ENCODE peak calls at places on chromosomes 4 and X, in four cellular contexts. A is HTR-8/SVneo; U is activated naive CD8-positive, alpha-beta T cell treated with anti-CD3 and anti-CD28 coated beads, Interleukin-2, amount 50 U/mL, for 24 hours; F is astrocyte. G is an unnamed sample.

GRCh38 chrX:73215263-73215662 is 612 bp upstream of the NAP1L2 start:
- DNase-seq in U (no peak), A (no peak), F (no peak), G (no peak)

GRCh38 chrX:96770315-96770714 is 85.7 kb downstream of the DIAPH2 start:
- DNase-seq in F (no peak), A (no peak), U (no peak), G (peak)

GRCh38 chrX:13495232-13495631 is 74.2 kb upstream of the EGFL6 start:
- DNase-seq in F (no peak), U (no peak), A (no peak), G (no peak)

GRCh38 chrX:16993791-16994318 is 47.4 kb downstream of the REPS2 start:
- DNase-seq in U (no peak), A (no peak), F (no peak), G (no peak)

GRCh38 chrX:23434356-23434884 is 99.8 kb downstream of the PTCHD1 start:
- DNase-seq in U (no peak), A (no peak), F (peak), G (peak)

GRCh38 chr4:73704314-73705055 is 35.9 kb upstream of the CXCL8 start:
- DNase-seq in F (peak), U (no peak), A (peak), G (peak)

GRCh38 chrX:13085533-13085932 is 41.1 kb upstream of the FAM9C start:
- DNase-seq in F (no peak), U (peak), A (no peak), G (no peak)

GRCh38 chrX:44344194-44344593 is 722 bp upstream of the EFHC2 start:
- DNase-seq in A (no peak), F (no peak), U (peak), G (no peak)

GRCh38 chr4:75545526-75545925 is 10.3 kb upstream of the ODAPH start:
- DNase-seq in U (no peak), A (no peak), F (peak), G (peak)

GRCh38 chr4:23034726-23035125 is 342.0 kb downstream of the GBA3 start:
- DNase-seq in F (no peak), U (no peak), A (peak), G (no peak)

GRCh38 chr4:1126506-1126905 is 13.1 kb upstream of the RNF212 start:
- DNase-seq in A (no peak), F (peak), U (no peak), G (no peak)

GRCh38 chr4:127642169-127642568 is 9.4 kb downstream of the INTU start:
- DNase-seq in F (no peak), A (no peak), U (no peak), G (peak)

GRCh38 chrX:40173662-40174593 is 76.2 kb upstream of the BCOR start:
- DNase-seq in F (no peak), U (peak), A (no peak), G (peak)

GRCh38 chr4:168631241-168632151 is 134.6 kb downstream of the PALLD start:
- DNase-seq in F (peak), A (peak), U (peak), G (peak)

GRCh38 chr4:100372432-100372831 is 145.4 kb downstream of the EMCN start:
- DNase-seq in U (no peak), F (no peak), A (peak), G (no peak)

GRCh38 chrX:51814066-51814465 is 70.8 kb downstream of the GSPT2 start:
- DNase-seq in A (no peak), F (peak), U (no peak), G (no peak)

GRCh38 chr4:120105472-120105871 is 38.8 kb upstream of the MAD2L1 start:
- DNase-seq in U (no peak), A (no peak), F (no peak), G (no peak)

GRCh38 chrX:19638968-19639539 is 123.7 kb upstream of the MAP3K15 start:
- DNase-seq in F (no peak), A (no peak), U (no peak), G (no peak)

GRCh38 chr4:8409271-8410065 is 31.1 kb downstream of the ACOX3 start:
- DNase-seq in U (peak), F (no peak), A (no peak), G (no peak)

GRCh38 chr4:121168446-121168845 is 4.3 kb upstream of the TNIP3 start:
- DNase-seq in F (no peak), A (no peak), U (no peak), G (no peak)

GRCh38 chr4:73734405-73735070 is 5.8 kb upstream of the CXCL8 start:
- DNase-seq in A (no peak), U (no peak), F (peak), G (peak)

GRCh38 chrX:17535229-17535628 is 160.2 kb downstream of the NHS start:
- DNase-seq in A (peak), F (no peak), U (peak), G (peak)

GRCh38 chr4:88275516-88275915 is 8.8 kb downstream of the PPM1K start:
- DNase-seq in U (no peak), A (no peak), F (no peak), G (peak)

GRCh38 chrX:22594771-22595170 is 322.1 kb downstream of the CBLL2 start:
- DNase-seq in A (no peak), U (no peak), F (no peak), G (no peak)

GRCh38 chrX:128106630-128107029 is 54.4 kb upstream of the ACTRT1 start:
- DNase-seq in U (no peak), A (peak), F (no peak), G (peak)

GRCh38 chrX:131792789-131793462 is 230.2 kb upstream of the STK26 start:
- DNase-seq in F (peak), A (no peak), U (no peak), G (peak)

GRCh38 chr4:90357117-90357710 is 230.0 kb downstream of the CCSER1 start:
- DNase-seq in F (peak), U (no peak), A (peak), G (peak)

GRCh38 chr4:85475631-85476233 is 782 bp downstream of the ARHGAP24 start:
- DNase-seq in A (no peak), U (no peak), F (peak), G (peak)

GRCh38 chr4:14829795-14830194 is 172.5 kb upstream of the CPEB2 start:
- DNase-seq in U (no peak), A (no peak), F (no peak), G (no peak)

GRCh38 chrX:130878350-130879341 is 24.4 kb downstream of the ENOX2 start:
- DNase-seq in F (peak), U (no peak), A (peak), G (peak)

G was measured in iris pigment epithelial cell.